ENCODE peak calls at places on chromosomes 6 and 20, in seven cellular contexts. W is Panc1; R is transverse colon; O is CD8-positive, alpha-beta memory T cell; S is stomach; A is GM23248; T is heart left ventricle. Q is an unnamed sample.

GRCh38 chr20:18677126-18677525 is 89.3 kb downstream of the DTD1 start:
- DNase-seq in W (no peak), R (no peak), O (no peak), S (no peak), A (no peak), T (no peak), Q (no peak)

GRCh38 chr6:75418233-75418632 is 75.4 kb downstream of the FILIP1 start:
- DNase-seq in W (no peak), R (no peak), O (no peak), S (no peak), A (peak; percentile 58), T (no peak), Q (no peak)

GRCh38 chr20:35264755-35265154 is 13.2 kb downstream of the MMP24OS start:
- DNase-seq in W (no peak), R (no peak), O (no peak), S (no peak), A (peak; percentile 20), T (no peak), Q (no peak)

GRCh38 chr6:85660181-85660611 is 17.5 kb upstream of the SYNCRIP start:
- DNase-seq in W (no peak), R (no peak), O (no peak), S (no peak), A (peak; percentile 98), T (no peak), Q (no peak)

GRCh38 chr20:63223121-63223825 is 7.3 kb upstream of the YTHDF1 start:
- DNase-seq in W (no peak), R (peak; percentile 36), O (peak; percentile 41), S (peak; percentile 47), A (peak; percentile 51), T (no peak), Q (no peak)

GRCh38 chr20:37673429-37673828 is 20.4 kb upstream of the CTNNBL1 start:
- DNase-seq in W (no peak), R (no peak), O (no peak), S (no peak), A (no peak), T (no peak), Q (no peak)

GRCh38 chr20:5714261-5715041 is 35.8 kb upstream of the SHLD1 start:
- DNase-seq in W (no peak), R (no peak), O (peak; percentile 95), S (no peak), A (no peak), T (peak; percentile 27), Q (no peak)

GRCh38 chr6:167588181-167588919 is 238.4 kb upstream of the AFDN start:
- DNase-seq in W (no peak), R (no peak), O (no peak), S (no peak), A (no peak), T (no peak), Q (no peak)

GRCh38 chr6:148364056-148364844 is 21.6 kb downstream of the SASH1 start:
- DNase-seq in W (no peak), R (no peak), O (no peak), S (no peak), A (peak; percentile 93), T (no peak), Q (no peak)

GRCh38 chr6:75842732-75843131 is 93.7 kb downstream of the MYO6 start:
- DNase-seq in W (no peak), R (no peak), O (no peak), S (no peak), A (no peak), T (no peak), Q (no peak)

GRCh38 chr20:50838322-50838625 is 43.4 kb downstream of the BCAS4 start:
- DNase-seq in W (no peak), R (no peak), O (no peak), S (no peak), A (no peak), T (no peak), Q (no peak)

GRCh38 chr20:25198663-25199363 is 3.3 kb downstream of the ENTPD6 start:
- DNase-seq in W (no peak), R (no peak), O (no peak), S (no peak), A (peak; percentile 70), T (peak; percentile 64), Q (no peak)
- H3K27ac ChIP-seq in W (peak overlapping the region; percentile 11), R (peak overlapping the region; percentile 37), O (no peak overlapping the region), S (no peak overlapping the region), A (peak overlapping the region; percentile 30), T (peak overlapping the region; percentile 93), Q (no peak overlapping the region)

GRCh38 chr20:367486-367887 is 13.1 kb upstream of the TRIB3 start:
- DNase-seq in W (no peak), R (no peak), O (no peak), S (no peak), A (no peak), T (no peak), Q (no peak)

GRCh38 chr20:368915-369314 is 11.6 kb upstream of the TRIB3 start:
- DNase-seq in W (no peak), R (no peak), O (no peak), S (no peak), A (no peak), T (no peak), Q (no peak)

GRCh38 chr20:366042-366718 is 14.4 kb upstream of the TRIB3 start:
- DNase-seq in W (no peak), R (no peak), O (no peak), S (no peak), A (no peak), T (no peak), Q (no peak)

GRCh38 chr20:364905-365794 is 15.4 kb upstream of the TRIB3 start:
- DNase-seq in W (no peak), R (no peak), O (no peak), S (no peak), A (peak; percentile 57), T (no peak), Q (no peak)

GRCh38 chr20:366719-367485 is 13.7 kb upstream of the TRIB3 start:
- DNase-seq in W (no peak), R (no peak), O (no peak), S (no peak), A (no peak), T (no peak), Q (no peak)
- H3K27ac ChIP-seq in W (peak overlapping the region; percentile 30), R (no peak overlapping the region), O (peak overlapping the region; percentile 51), S (no peak overlapping the region), A (no peak overlapping the region), T (no peak overlapping the region), Q (no peak overlapping the region)

DNA sequence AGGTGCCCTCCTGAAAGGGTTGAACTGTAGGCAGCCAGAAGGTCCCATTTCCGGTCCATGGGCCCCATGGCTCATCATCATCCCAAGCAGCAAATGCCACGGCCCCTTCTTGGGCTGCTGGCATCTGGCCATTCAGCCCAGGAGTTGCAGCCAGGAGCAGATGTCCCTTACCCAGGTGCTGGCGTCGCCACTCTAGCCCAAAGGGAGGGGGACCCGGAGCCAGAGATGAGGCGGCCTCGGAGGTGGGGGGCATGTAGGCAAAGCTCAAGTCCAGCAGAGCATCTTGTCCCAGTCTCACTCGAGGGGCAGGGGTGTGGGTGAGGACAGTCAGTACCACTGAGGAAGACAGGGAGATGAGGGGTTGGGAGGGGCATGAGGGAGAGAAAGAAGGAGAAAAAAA is 6.3 kb upstream of the RGL2 start:
- DNase-seq in W (no peak), R (no peak), O (no peak), S (no peak), A (no peak), T (no peak), Q (no peak)
- H3K27ac ChIP-seq in W (no peak overlapping the region), R (no peak overlapping the region), O (no peak overlapping the region), S (no peak overlapping the region), A (no peak overlapping the region), T (no peak overlapping the region), Q (no peak overlapping the region)

DNA sequence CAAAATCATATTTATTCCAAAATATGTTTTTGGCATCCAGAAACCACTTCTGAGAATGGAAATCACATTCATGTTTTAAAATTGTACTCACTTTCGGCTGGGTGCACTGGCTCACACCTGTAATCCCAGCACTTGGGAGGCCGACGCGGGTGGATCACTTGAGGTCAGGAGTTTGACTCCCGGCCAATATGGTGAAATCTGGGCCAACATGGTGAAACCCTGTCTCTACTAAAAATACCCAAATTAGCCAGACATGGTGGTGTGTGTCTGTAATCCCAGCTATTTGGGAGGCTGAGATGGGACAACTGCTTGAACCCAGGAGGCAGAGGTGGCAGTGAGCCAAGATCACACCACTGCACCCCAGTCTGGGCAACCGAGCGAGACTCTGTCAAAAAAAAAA is 580.7 kb downstream of the MAFB start:
- DNase-seq in W (no peak), R (no peak), O (no peak), S (no peak), A (no peak), T (no peak), Q (no peak)
- H3K27ac ChIP-seq in W (no peak overlapping the region), R (no peak overlapping the region), O (no peak overlapping the region), S (no peak overlapping the region), A (no peak overlapping the region), T (no peak overlapping the region), Q (no peak overlapping the region)

GRCh38 chr6:108419474-108419873 is 124.6 kb downstream of the AFG1L start:
- DNase-seq in W (no peak), R (no peak), O (no peak), S (no peak), A (no peak), T (no peak), Q (no peak)
- H3K27ac ChIP-seq in W (no peak overlapping the region), R (no peak overlapping the region), O (no peak overlapping the region), S (no peak overlapping the region), A (no peak overlapping the region), T (no peak overlapping the region), Q (no peak overlapping the region)

DNA sequence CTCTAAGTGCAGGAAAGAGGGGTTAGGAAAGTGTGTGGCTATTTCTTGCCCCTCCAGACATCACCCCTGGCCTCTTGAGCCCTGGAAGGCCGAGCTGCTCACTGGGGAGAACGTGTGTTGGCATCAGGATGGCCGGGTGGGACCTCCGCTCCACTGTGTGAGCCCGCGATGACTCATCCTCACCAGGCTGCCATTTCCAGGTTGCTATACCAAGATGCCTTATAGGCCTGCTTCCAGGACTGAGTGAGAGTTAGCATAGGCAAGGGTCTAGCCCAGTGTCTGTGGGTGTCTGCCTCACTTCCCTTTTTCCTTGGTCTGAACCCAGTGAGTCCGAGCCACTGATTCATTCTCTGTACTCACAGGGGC is 105.0 kb downstream of the MRPL14 start:
- DNase-seq in W (no peak), R (no peak), O (no peak), S (no peak), A (peak; percentile 54), T (no peak), Q (no peak)
- H3K27ac ChIP-seq in W (no peak overlapping the region), R (no peak overlapping the region), O (no peak overlapping the region), S (no peak overlapping the region), A (no peak overlapping the region), T (no peak overlapping the region), Q (no peak overlapping the region)

Q was measured in substantia nigra.